ENCODE peak calls at places on chromosome 18, in four cellular contexts. E is brain microvascular endothelial cell, D is heart right ventricle, F is AG04450. N is an unnamed sample.

GRCh38 chr18:46555213-46555612 is 101.8 kb downstream of the LOXHD1 start:
- DNase-seq in E (no peak), D (no peak), F (no peak), N (no peak)

GRCh38 chr18:59763541-59764136 is 66.4 kb upstream of the CCBE1 start:
- DNase-seq in E (no peak), F (no peak), D (no peak), N (no peak)

GRCh38 chr18:62935994-62936393 is 220.7 kb downstream of the PHLPP1 start:
- DNase-seq in F (no peak), D (no peak), E (no peak), N (no peak)

GRCh38 chr18:62938006-62938405 is 222.7 kb downstream of the PHLPP1 start:
- DNase-seq in D (no peak), F (peak; percentile 32), E (no peak), N (no peak)

GRCh38 chr18:59848002-59848401 is 51.8 kb upstream of the PMAIP1 start:
- DNase-seq in F (no peak), D (no peak), E (no peak), N (no peak)

GRCh38 chr18:21272016-21272582 is 30.1 kb downstream of the GREB1L start:
- DNase-seq in F (no peak), D (no peak), E (no peak), N (no peak)

GRCh38 chr18:57666818-57667497 is 45.3 kb upstream of the NARS1 start:
- DNase-seq in F (peak; percentile 34), D (no peak), E (peak; percentile 15), N (no peak)

GRCh38 chr18:6627621-6628020 is 101.9 kb upstream of the ARHGAP28 start:
- DNase-seq in F (no peak), D (no peak), E (peak; percentile 58), N (no peak)

GRCh38 chr18:25896956-25897355 is 193.5 kb downstream of the SS18 start:
- DNase-seq in D (no peak), E (no peak), F (no peak), N (no peak)

GRCh38 chr18:11178951-11179549 is 29.7 kb upstream of the PIEZO2 start:
- DNase-seq in E (no peak), F (no peak), D (peak; percentile 42), N (peak; percentile 90)

GRCh38 chr18:58867281-58867961 is 2.7 kb downstream of the ZNF532 start:
- DNase-seq in E (no peak), D (no peak), F (no peak), N (peak; percentile 62)

GRCh38 chr18:13823707-13824395 is at the start of gene MC5R:
- DNase-seq in F (no peak), E (peak; percentile 12), D (peak; percentile 70), N (no peak)

GRCh38 chr18:3871687-3872086 is 421.7 kb downstream of the TGIF1 start:
- DNase-seq in E (no peak), D (no peak), F (no peak), N (no peak)

GRCh38 chr18:48800877-48801727 is 149.7 kb downstream of the SMAD7 start:
- DNase-seq in F (no peak), E (no peak), D (no peak), N (peak; percentile 22)

GRCh38 chr18:7919565-7919964 is 352.4 kb downstream of the PTPRM start:
- DNase-seq in F (no peak), E (no peak), D (no peak), N (no peak)

GRCh38 chr18:78153362-78153761 is 826.3 kb upstream of the SALL3 start:
- DNase-seq in E (no peak), F (no peak), D (no peak), N (no peak)
- H3K4me3 ChIP-seq in E (no peak overlapping the region), F (no peak overlapping the region), D (no peak overlapping the region), N (no peak overlapping the region)

GRCh38 chr18:12307251-12307736 is 747 bp upstream of the TUBB6 start:
- DNase-seq in F (no peak), E (peak; percentile 60), D (peak; percentile 66), N (peak; percentile 73)
- H3K4me3 ChIP-seq in F (peak overlapping the region; percentile 89), E (peak overlapping the region; percentile 87), D (peak overlapping the region; percentile 95), N (peak overlapping the region; percentile 82)

DNA sequence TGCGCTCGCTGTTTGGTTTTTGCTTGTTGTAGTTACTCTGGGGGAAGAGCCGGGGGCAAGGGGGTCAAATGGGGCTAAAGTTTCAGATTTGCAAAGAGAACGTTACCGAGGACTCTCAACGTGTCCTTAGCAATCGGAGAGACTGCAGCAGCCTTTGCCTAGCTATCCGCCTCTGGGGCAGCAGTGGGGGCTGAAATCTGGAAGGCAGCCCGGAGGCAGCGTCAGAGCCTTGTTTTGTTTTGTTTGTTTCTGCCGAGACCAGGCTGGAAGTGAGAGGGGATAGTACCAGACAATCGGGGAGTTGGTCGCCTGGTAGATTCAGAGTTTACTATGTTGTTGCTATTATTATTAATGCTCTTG is 1.2 kb downstream of the CDH20 start:
- DNase-seq in E (no peak), D (no peak), F (no peak), N (no peak)
- H3K4me3 ChIP-seq in E (peak overlapping the region; percentile 58), D (peak overlapping the region; percentile 12), F (no peak overlapping the region), N (peak overlapping the region; percentile 44)

DNA sequence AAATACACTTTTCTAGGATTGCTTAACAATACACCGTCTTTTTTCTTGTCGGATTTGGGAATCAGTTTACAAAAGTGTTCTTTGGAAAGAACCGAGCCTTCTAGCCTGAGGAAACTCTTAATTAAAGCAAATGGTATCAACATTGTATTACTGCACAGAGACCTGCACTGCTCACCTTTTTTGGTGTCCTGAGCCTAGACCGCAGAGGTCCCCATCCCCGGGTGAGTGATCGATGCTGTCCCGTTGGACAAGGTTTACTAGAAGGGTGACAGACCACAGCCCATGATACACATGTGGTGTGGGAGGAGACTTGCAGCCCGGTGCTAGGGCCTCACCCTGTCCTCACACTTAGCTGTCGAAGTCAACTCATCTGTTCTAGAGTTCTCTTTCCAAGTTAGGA is 55.3 kb downstream of the TSHZ1 start:
- DNase-seq in D (no peak), F (no peak), E (no peak), N (no peak)
- H3K4me3 ChIP-seq in D (no peak overlapping the region), F (no peak overlapping the region), E (no peak overlapping the region), N (no peak overlapping the region)

DNA sequence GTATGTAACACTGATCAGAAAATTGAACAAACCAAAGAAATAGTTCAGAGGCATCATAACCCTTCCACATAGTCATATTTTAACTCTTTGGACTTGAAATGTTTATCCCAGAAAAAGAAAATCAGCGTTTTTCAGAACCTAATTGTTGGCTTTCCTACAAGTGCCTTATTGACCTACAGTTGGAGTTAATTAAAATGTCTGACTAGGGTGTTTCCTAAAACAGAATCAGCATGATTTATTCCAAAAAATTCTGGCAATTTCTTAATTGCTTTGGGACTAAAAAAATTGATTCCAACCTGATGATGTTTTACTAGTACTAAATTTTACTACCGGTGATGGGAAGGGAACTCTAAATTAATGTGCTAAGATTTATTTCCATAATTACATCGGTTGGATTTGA is 134.1 kb upstream of the DSEL start:
- DNase-seq in F (no peak), D (no peak), E (no peak), N (no peak)
- H3K4me3 ChIP-seq in F (no peak overlapping the region), D (no peak overlapping the region), E (no peak overlapping the region), N (no peak overlapping the region)

GRCh38 chr18:79399275-79400081 is 3.7 kb downstream of the NFATC1 start:
- DNase-seq in D (no peak), E (no peak), F (no peak), N (no peak)
- H3K4me3 ChIP-seq in D (peak overlapping the region; percentile 87), E (peak overlapping the region; percentile 30), F (peak overlapping the region; percentile 48), N (peak overlapping the region; percentile 80)

DNA sequence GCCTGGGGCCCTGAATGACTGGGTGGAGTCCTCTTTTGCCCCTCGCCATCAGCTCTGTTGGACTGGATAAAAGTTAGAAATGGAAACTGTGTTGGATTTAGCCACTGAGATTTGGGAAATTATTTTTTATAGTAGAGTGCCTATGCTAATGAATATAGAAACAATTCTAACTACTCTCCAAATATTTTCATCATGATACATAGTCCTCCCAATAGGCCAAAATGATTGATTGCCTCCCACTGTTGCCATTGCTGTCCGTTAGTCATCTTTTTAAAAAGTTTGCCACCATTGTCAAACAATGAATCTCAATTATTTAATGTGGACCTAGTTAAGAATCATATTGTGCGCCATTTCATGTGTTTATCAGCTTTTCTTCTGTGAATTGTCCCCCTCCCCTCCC is 417.0 kb downstream of the GALR1 start:
- DNase-seq in E (no peak), F (no peak), D (no peak), N (no peak)
- H3K4me3 ChIP-seq in E (no peak overlapping the region), F (no peak overlapping the region), D (no peak overlapping the region), N (no peak overlapping the region)

GRCh38 chr18:44786257-44786656 is 105.6 kb downstream of the SETBP1 start:
- DNase-seq in F (no peak), D (no peak), E (no peak), N (no peak)
- H3K4me3 ChIP-seq in F (no peak overlapping the region), D (no peak overlapping the region), E (no peak overlapping the region), N (peak overlapping the region; percentile 24)

DNA sequence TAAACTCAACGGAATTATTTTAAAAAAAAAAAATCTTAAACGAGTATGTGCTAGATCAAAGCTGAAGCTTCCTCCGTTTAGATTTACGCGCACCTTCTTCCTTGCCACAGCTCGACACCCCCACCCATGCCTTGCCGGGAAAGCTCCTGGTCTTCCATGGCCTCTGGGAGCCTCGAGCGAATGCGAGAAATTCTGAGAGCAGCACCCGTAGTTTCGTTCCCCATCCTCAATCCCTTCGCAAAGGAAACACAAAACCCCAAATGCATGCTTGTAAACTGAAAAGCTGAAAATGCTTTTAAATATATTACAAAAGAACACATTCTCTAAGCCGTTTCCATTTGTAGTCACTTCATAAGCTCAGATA is 1.6 kb downstream of the DSC3 start:
- DNase-seq in F (no peak), E (no peak), D (no peak), N (no peak)
- H3K4me3 ChIP-seq in F (no peak overlapping the region), E (peak overlapping the region; percentile 63), D (no peak overlapping the region), N (peak overlapping the region; percentile 46)

GRCh38 chr18:23137788-23138216 is 2.5 kb downstream of the CABLES1 start:
- DNase-seq in E (no peak), D (no peak), F (no peak), N (no peak)

GRCh38 chr18:23136326-23137092 is 1.2 kb downstream of the CABLES1 start:
- DNase-seq in E (no peak), F (no peak), D (peak; percentile 57), N (peak; percentile 56)

GRCh38 chr18:23135679-23136325 is 517 bp downstream of the CABLES1 start:
- DNase-seq in D (peak; percentile 53), F (no peak), E (no peak), N (peak; percentile 28)

GRCh38 chr18:23137093-23137640 is 1.9 kb downstream of the CABLES1 start:
- DNase-seq in F (no peak), E (no peak), D (no peak), N (no peak)

DNA sequence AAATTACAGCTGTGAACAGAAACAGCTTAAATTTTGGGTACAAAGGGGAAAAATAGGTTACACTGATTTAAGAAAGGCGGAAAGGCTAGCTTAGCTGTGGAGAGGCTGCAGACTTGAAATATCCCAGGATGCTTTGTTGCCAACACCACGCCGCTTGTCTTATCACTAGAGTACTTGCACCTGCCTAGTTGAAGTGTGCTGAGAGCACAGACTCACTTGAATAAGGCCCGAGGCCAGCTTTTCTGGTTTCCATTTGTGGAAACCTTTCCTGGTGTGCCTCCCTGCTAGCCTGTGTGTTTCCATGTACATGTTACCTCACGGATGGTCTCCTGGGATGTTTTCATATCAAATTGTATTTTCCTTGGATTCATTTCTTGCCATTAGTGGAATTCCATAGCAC is 3.2 kb downstream of the CABLES1 start:
- DNase-seq in F (no peak), D (peak; percentile 33), E (no peak), N (no peak)
- H3K4me3 ChIP-seq in F (no peak overlapping the region), D (no peak overlapping the region), E (no peak overlapping the region), N (no peak overlapping the region)